ENCODE peak calls at places on chromosomes 3 and 15, in four cellular contexts. One of them, this sample, is unnamed.

GRCh38 chr3:197807969-197808587 is 17.0 kb downstream of the LRCH3 start:
- DNase-seq in trophoblast cell: no peak
- DNase-seq in H9: no peak
- DNase-seq in IMR-90: peak
- DNase-seq in this sample: no peak

GRCh38 chr3:141231923-141232861 is 567 bp downstream of the PXYLP1 start:
- DNase-seq in trophoblast cell: peak
- DNase-seq in H9: peak
- DNase-seq in IMR-90: no peak
- DNase-seq in this sample: peak

GRCh38 chr3:123634149-123635051 is 49.5 kb upstream of the HACD2 start:
- DNase-seq in trophoblast cell: no peak
- DNase-seq in H9: no peak
- DNase-seq in IMR-90: peak
- DNase-seq in this sample: no peak

GRCh38 chr3:34254285-34254684 is 455.9 kb downstream of the PDCD6IP start:
- DNase-seq in trophoblast cell: no peak
- DNase-seq in H9: no peak
- DNase-seq in IMR-90: no peak
- DNase-seq in this sample: no peak

GRCh38 chr3:196218155-196218712 is 1.9 kb downstream of the SLC51A start:
- DNase-seq in trophoblast cell: no peak
- DNase-seq in H9: no peak
- DNase-seq in IMR-90: no peak
- DNase-seq in this sample: no peak

GRCh38 chr3:57158316-57158715 is 6.8 kb downstream of the IL17RD start:
- DNase-seq in trophoblast cell: no peak
- DNase-seq in H9: no peak
- DNase-seq in IMR-90: no peak
- DNase-seq in this sample: no peak

GRCh38 chr3:20225769-20226168 is 39.8 kb upstream of the SGO1 start:
- DNase-seq in trophoblast cell: peak
- DNase-seq in H9: no peak
- DNase-seq in IMR-90: peak
- DNase-seq in this sample: peak

GRCh38 chr15:83844742-83845141 is 190.8 kb downstream of the ADAMTSL3 start:
- DNase-seq in trophoblast cell: peak
- DNase-seq in H9: no peak
- DNase-seq in IMR-90: peak
- DNase-seq in this sample: no peak

GRCh38 chr3:134627831-134628230 is 23.0 kb downstream of the KY start:
- DNase-seq in trophoblast cell: peak
- DNase-seq in H9: peak
- DNase-seq in IMR-90: peak
- DNase-seq in this sample: no peak

GRCh38 chr15:31831596-31831995 is 198.7 kb upstream of the CHRNA7 start:
- DNase-seq in trophoblast cell: no peak
- DNase-seq in H9: no peak
- DNase-seq in IMR-90: no peak
- DNase-seq in this sample: no peak

GRCh38 chr3:142857056-142857455 is 31.8 kb downstream of the PCOLCE2 start:
- DNase-seq in trophoblast cell: no peak
- DNase-seq in H9: peak
- DNase-seq in IMR-90: no peak
- DNase-seq in this sample: no peak

GRCh38 chr3:122586098-122586497 is 8.6 kb downstream of the PARP15 start:
- DNase-seq in trophoblast cell: no peak
- DNase-seq in H9: no peak
- DNase-seq in IMR-90: no peak
- DNase-seq in this sample: no peak

GRCh38 chr3:170520996-170521395 is 64.9 kb downstream of the SLC7A14 start:
- DNase-seq in trophoblast cell: no peak
- DNase-seq in H9: no peak
- DNase-seq in IMR-90: peak
- DNase-seq in this sample: no peak

GRCh38 chr3:10196389-10197052 is 31.8 kb downstream of the IRAK2 start:
- DNase-seq in trophoblast cell: no peak
- DNase-seq in H9: no peak
- DNase-seq in IMR-90: peak
- DNase-seq in this sample: no peak

GRCh38 chr3:55162031-55162784 is 234.3 kb upstream of the LRTM1 start:
- DNase-seq in trophoblast cell: no peak
- DNase-seq in H9: no peak
- DNase-seq in IMR-90: peak
- DNase-seq in this sample: no peak

GRCh38 chr3:151130437-151130836 is 45.0 kb downstream of the MED12L start:
- DNase-seq in trophoblast cell: peak
- DNase-seq in H9: no peak
- DNase-seq in IMR-90: no peak
- DNase-seq in this sample: no peak

GRCh38 chr3:133854264-133854663 is 41.4 kb downstream of the RAB6B start:
- DNase-seq in trophoblast cell: no peak
- DNase-seq in H9: no peak
- DNase-seq in IMR-90: no peak
- DNase-seq in this sample: no peak

GRCh38 chr3:114103858-114104257 is 47.3 kb downstream of the QTRT2 start:
- DNase-seq in trophoblast cell: no peak
- DNase-seq in H9: no peak
- DNase-seq in IMR-90: no peak
- DNase-seq in this sample: no peak

GRCh38 chr3:12222765-12223485 is 64.2 kb upstream of the TIMP4 start:
- DNase-seq in trophoblast cell: peak
- DNase-seq in H9: no peak
- DNase-seq in IMR-90: peak
- DNase-seq in this sample: no peak

GRCh38 chr15:44038801-44039200 is 156.3 kb downstream of the FRMD5 start:
- DNase-seq in trophoblast cell: no peak
- DNase-seq in H9: peak
- DNase-seq in IMR-90: peak
- DNase-seq in this sample: peak

GRCh38 chr15:92653836-92654524 is 1.6 kb downstream of the FAM174B start:
- DNase-seq in trophoblast cell: peak
- DNase-seq in H9: no peak
- DNase-seq in IMR-90: no peak
- DNase-seq in this sample: no peak

GRCh38 chr15:81152799-81153198 is 18.7 kb downstream of the CFAP161 start:
- DNase-seq in trophoblast cell: no peak
- DNase-seq in H9: no peak
- DNase-seq in IMR-90: peak
- DNase-seq in this sample: no peak

GRCh38 chr3:52123106-52123708 is 31.0 kb downstream of the POC1A start:
- DNase-seq in trophoblast cell: peak
- DNase-seq in H9: peak
- DNase-seq in IMR-90: peak
- DNase-seq in this sample: peak

GRCh38 chr15:77495806-77496589 is 75.3 kb downstream of the HMG20A start:
- DNase-seq in trophoblast cell: no peak
- DNase-seq in H9: peak
- DNase-seq in IMR-90: peak
- DNase-seq in this sample: no peak

DNA sequence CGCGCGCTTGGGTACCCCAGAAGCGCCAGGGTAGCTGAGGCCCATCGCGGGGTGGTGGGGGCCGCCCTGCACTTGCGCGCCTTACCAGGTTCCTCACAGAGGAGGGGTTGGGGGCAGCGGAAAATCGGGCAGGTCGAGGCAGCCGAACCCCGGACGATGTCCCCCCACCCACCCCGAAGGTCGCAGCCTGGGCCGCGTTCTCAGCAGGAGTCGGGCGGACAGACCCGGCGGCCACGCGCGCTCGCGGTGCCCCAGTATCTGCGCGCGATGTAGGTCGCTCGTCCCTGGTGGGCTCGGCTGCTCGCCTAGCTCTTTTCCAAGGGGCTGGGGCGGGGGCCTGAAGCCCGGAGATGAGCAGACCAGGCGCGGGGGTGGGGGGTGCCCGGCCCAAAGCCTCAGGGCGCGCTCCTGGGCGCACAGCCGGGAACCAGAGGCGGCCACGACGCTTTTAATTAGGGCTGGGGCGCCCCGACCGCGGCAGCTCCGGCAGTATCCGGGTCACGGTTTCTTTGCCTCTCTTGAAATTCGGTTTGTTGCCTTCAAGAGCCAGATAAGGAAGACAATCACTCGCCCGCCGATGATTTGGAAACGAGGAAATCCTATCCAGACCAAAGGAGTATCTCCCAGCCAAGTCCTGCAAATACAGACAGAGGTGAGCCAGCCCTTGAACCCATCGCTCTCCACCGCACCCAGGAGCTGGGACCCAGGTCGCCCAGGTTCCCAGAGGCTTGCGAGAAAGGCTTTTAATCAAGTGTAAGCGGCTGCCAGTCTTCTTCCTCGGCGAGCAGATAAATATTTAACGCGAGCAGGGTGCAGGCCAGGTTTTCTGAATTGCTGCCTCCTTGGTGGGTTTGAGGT is 4.6 kb downstream of the SKOR1 start:
- DNase-seq in trophoblast cell: no peak
- DNase-seq in H9: no peak
- DNase-seq in IMR-90: no peak
- DNase-seq in this sample: no peak
- H3K23ac ChIP-seq in trophoblast cell: no peak
- H3K23ac ChIP-seq in H9: no peak
- H3K23ac ChIP-seq in IMR-90: no peak
- H3K23ac ChIP-seq in this sample: peak

DNA sequence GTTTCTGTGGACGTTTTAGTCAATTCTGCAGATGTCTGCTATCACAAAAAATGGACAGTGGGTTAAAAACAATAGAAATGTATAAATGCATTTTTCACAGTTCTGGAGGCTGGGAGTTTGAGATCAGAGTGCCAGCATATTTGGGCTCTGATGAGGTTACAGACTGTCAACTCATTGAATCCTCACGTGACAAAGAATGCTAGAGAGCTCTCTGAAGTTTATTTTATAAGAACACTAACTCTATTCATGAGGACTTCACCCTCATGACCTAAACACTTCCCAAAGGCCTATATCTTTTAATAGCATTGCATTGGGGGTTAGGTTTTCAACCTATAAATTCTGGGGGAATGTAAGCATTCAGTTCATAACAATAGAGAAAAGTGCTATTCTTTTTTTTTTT is 182.6 kb upstream of the SLITRK3 start:
- DNase-seq in trophoblast cell: no peak
- DNase-seq in H9: no peak
- DNase-seq in IMR-90: no peak
- DNase-seq in this sample: no peak
- H2AFZ ChIP-seq in trophoblast cell: no peak
- H2AFZ ChIP-seq in H9: no peak
- H2AFZ ChIP-seq in IMR-90: no peak
- H2AFZ ChIP-seq in this sample: no peak

GRCh38 chr15:67827561-67828378 is 2.5 kb downstream of the SKOR1 start:
- DNase-seq in trophoblast cell: no peak
- DNase-seq in H9: peak
- DNase-seq in IMR-90: no peak
- DNase-seq in this sample: no peak
- H3K23ac ChIP-seq in trophoblast cell: no peak
- H3K23ac ChIP-seq in H9: no peak
- H3K23ac ChIP-seq in IMR-90: no peak
- H3K23ac ChIP-seq in this sample: no peak

DNA sequence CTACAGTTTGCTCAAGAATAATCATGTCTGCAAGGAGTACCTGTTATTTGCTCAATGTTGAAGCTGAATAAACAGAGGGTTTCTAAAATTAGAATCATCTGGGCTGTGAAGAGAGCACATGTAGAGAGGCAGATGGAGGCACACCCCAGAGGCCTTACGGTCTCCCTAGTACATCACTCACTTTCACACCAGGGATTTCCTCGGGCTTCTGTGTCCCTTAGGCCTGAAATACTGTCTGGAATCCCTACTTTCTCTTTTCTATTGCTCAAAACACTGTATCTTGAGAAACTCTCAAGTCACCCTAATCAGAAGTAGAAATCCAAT is 473.7 kb upstream of the ROBO2 start:
- DNase-seq in trophoblast cell: no peak
- DNase-seq in H9: no peak
- DNase-seq in IMR-90: no peak
- DNase-seq in this sample: no peak
- H2AFZ ChIP-seq in trophoblast cell: no peak
- H2AFZ ChIP-seq in H9: no peak
- H2AFZ ChIP-seq in IMR-90: no peak
- H2AFZ ChIP-seq in this sample: no peak

GRCh38 chr15:57732526-57733331 is 26.2 kb downstream of the POLR2M start:
- DNase-seq in trophoblast cell: peak
- DNase-seq in H9: peak
- DNase-seq in IMR-90: peak
- DNase-seq in this sample: peak

GRCh38 chr15:57731543-57732103 is 25.1 kb downstream of the POLR2M start:
- DNase-seq in trophoblast cell: no peak
- DNase-seq in H9: no peak
- DNase-seq in IMR-90: no peak
- DNase-seq in this sample: no peak

GRCh38 chr15:57728436-57728835 is 21.9 kb downstream of the POLR2M start:
- DNase-seq in trophoblast cell: no peak
- DNase-seq in H9: no peak
- DNase-seq in IMR-90: peak
- DNase-seq in this sample: no peak

GRCh38 chr15:57726411-57726810 is 19.9 kb downstream of the POLR2M start:
- DNase-seq in trophoblast cell: no peak
- DNase-seq in H9: no peak
- DNase-seq in IMR-90: peak
- DNase-seq in this sample: no peak

GRCh38 chr15:57727031-57727430 is 20.5 kb downstream of the POLR2M start:
- DNase-seq in trophoblast cell: no peak
- DNase-seq in H9: no peak
- DNase-seq in IMR-90: peak
- DNase-seq in this sample: no peak
- H3K23ac ChIP-seq in trophoblast cell: no peak
- H3K23ac ChIP-seq in H9: no peak
- H3K23ac ChIP-seq in IMR-90: no peak
- H3K23ac ChIP-seq in this sample: no peak

DNA sequence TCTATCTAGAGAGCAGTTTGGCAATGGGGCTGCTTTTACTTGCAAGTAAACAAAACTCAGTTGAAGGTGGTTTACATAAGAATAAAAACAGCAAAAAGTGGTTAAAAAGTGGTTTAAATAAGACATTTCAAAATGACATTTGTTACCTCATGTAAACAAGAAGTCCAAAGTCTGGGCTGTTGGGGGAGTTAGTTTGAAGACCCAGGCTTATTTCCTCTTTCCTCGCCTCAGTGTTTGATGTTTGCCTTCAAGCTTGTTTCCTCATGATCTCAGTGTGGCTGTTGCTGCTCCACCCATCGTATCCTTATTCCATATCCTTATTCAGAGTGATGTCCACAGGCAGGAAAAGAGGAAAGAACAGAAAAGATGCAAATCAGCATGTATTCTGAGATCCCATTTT is 15.2 kb downstream of the CGNL1 start:
- DNase-seq in trophoblast cell: no peak
- DNase-seq in H9: no peak
- DNase-seq in IMR-90: no peak
- DNase-seq in this sample: no peak
- H2AFZ ChIP-seq in trophoblast cell: no peak
- H2AFZ ChIP-seq in H9: no peak
- H2AFZ ChIP-seq in IMR-90: no peak
- H2AFZ ChIP-seq in this sample: no peak

DNA sequence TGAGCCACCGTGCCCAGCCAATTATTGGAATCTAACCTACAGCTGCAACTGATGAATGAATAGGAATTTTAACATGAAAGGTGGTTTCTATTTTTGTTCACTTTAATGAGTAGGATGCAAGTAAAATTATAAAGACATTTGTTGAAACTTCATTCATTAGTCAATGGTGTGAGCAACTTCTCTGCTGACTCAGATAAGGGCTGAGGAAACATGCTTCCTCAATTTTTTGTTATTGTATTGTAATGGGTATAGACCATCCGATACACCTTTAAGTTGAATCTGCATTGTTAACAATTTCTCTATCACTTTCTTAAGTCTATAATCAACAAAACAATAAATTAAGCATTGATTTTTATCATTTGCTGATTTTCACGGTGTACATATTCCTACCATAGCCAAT is 127.8 kb downstream of the STAG1 start:
- DNase-seq in trophoblast cell: peak
- DNase-seq in H9: no peak
- DNase-seq in IMR-90: no peak
- DNase-seq in this sample: no peak
- H3K23ac ChIP-seq in trophoblast cell: no peak
- H3K23ac ChIP-seq in H9: no peak
- H3K23ac ChIP-seq in IMR-90: no peak
- H3K23ac ChIP-seq in this sample: no peak